ENCODE peak calls at places on chromosome 22, in four cellular contexts. One of them, this sample, is unnamed.

GRCh38 chr22:45262931-45263789 is 21.6 kb upstream of the UPK3A start:
- DNase-seq in Karpas-422: peak
- DNase-seq in right lobe of liver: no peak
- DNase-seq in ovary: no peak
- DNase-seq in this sample: no peak

GRCh38 chr22:36901411-36902142 is 11.9 kb upstream of the CSF2RB start:
- DNase-seq in Karpas-422: peak
- DNase-seq in right lobe of liver: no peak
- DNase-seq in ovary: no peak
- DNase-seq in this sample: no peak

GRCh38 chr22:40235418-40235817 is 57.7 kb downstream of the TNRC6B start:
- DNase-seq in Karpas-422: no peak
- DNase-seq in right lobe of liver: no peak
- DNase-seq in ovary: no peak
- DNase-seq in this sample: no peak

GRCh38 chr22:49590851-49591445 is 236.7 kb downstream of the BRD1 start:
- DNase-seq in Karpas-422: no peak
- DNase-seq in right lobe of liver: no peak
- DNase-seq in ovary: no peak
- DNase-seq in this sample: no peak

GRCh38 chr22:47043835-47044721 is 281.6 kb downstream of the TBC1D22A start:
- DNase-seq in Karpas-422: no peak
- DNase-seq in right lobe of liver: peak
- DNase-seq in ovary: no peak
- DNase-seq in this sample: peak

GRCh38 chr22:35930933-35931332 is 97.7 kb downstream of the RBFOX2 start:
- DNase-seq in Karpas-422: peak
- DNase-seq in right lobe of liver: no peak
- DNase-seq in ovary: no peak
- DNase-seq in this sample: no peak

GRCh38 chr22:29605236-29605850 is 1.9 kb downstream of the NF2 start:
- DNase-seq in Karpas-422: no peak
- DNase-seq in right lobe of liver: no peak
- DNase-seq in ovary: no peak
- DNase-seq in this sample: no peak

GRCh38 chr22:37559901-37560681 is at the start of gene CDC42EP1:
- DNase-seq in Karpas-422: no peak
- DNase-seq in right lobe of liver: peak
- DNase-seq in ovary: peak
- DNase-seq in this sample: peak

GRCh38 chr22:45101828-45102227 is 61.9 kb upstream of the NUP50 start:
- DNase-seq in Karpas-422: peak
- DNase-seq in right lobe of liver: peak
- DNase-seq in ovary: peak
- DNase-seq in this sample: no peak

GRCh38 chr22:40310081-40310770 is 36.1 kb upstream of the ADSL start:
- DNase-seq in Karpas-422: no peak
- DNase-seq in right lobe of liver: no peak
- DNase-seq in ovary: no peak
- DNase-seq in this sample: no peak

GRCh38 chr22:37287550-37287951 is 5.2 kb downstream of the CYTH4 start:
- DNase-seq in Karpas-422: no peak
- DNase-seq in right lobe of liver: no peak
- DNase-seq in ovary: no peak
- DNase-seq in this sample: no peak

GRCh38 chr22:44906999-44907644 is 102.7 kb downstream of the PHF21B start:
- DNase-seq in Karpas-422: no peak
- DNase-seq in right lobe of liver: peak
- DNase-seq in ovary: no peak
- DNase-seq in this sample: no peak

GRCh38 chr22:25908755-25909154 is 166.8 kb downstream of the MYO18B start:
- DNase-seq in Karpas-422: no peak
- DNase-seq in right lobe of liver: no peak
- DNase-seq in ovary: no peak
- DNase-seq in this sample: no peak

GRCh38 chr22:30129636-30130035 is 49.4 kb downstream of the HORMAD2 start:
- DNase-seq in Karpas-422: no peak
- DNase-seq in right lobe of liver: no peak
- DNase-seq in ovary: no peak
- DNase-seq in this sample: no peak

GRCh38 chr22:46622081-46622521 is 1.9 kb downstream of the GRAMD4 start:
- DNase-seq in Karpas-422: no peak
- DNase-seq in right lobe of liver: no peak
- DNase-seq in ovary: no peak
- DNase-seq in this sample: peak

GRCh38 chr22:36762687-36763260 is 13.1 kb downstream of the IFT27 start:
- DNase-seq in Karpas-422: peak
- DNase-seq in right lobe of liver: no peak
- DNase-seq in ovary: no peak
- DNase-seq in this sample: no peak

GRCh38 chr22:25482868-25483639 is 81.4 kb upstream of the GRK3 start:
- DNase-seq in Karpas-422: no peak
- DNase-seq in right lobe of liver: no peak
- DNase-seq in ovary: no peak
- DNase-seq in this sample: peak

GRCh38 chr22:49954354-49954753 is 6.2 kb upstream of the PIM3 start:
- DNase-seq in Karpas-422: no peak
- DNase-seq in right lobe of liver: peak
- DNase-seq in ovary: no peak
- DNase-seq in this sample: no peak

GRCh38 chr22:50612715-50613221 is 12.2 kb downstream of the MAPK8IP2 start:
- DNase-seq in Karpas-422: peak
- DNase-seq in right lobe of liver: no peak
- DNase-seq in ovary: no peak
- DNase-seq in this sample: no peak

GRCh38 chr22:29225422-29226090 is 19.9 kb downstream of the EMID1 start:
- DNase-seq in Karpas-422: no peak
- DNase-seq in right lobe of liver: peak
- DNase-seq in ovary: peak
- DNase-seq in this sample: no peak

GRCh38 chr22:49142281-49142680 is 685.4 kb downstream of the BRD1 start:
- DNase-seq in Karpas-422: no peak
- DNase-seq in right lobe of liver: no peak
- DNase-seq in ovary: no peak
- DNase-seq in this sample: no peak

GRCh38 chr22:46074771-46075551 is 75.4 kb upstream of the PPARA start:
- DNase-seq in Karpas-422: no peak
- DNase-seq in right lobe of liver: peak
- DNase-seq in ovary: no peak
- DNase-seq in this sample: no peak

GRCh38 chr22:45684169-45684568 is 12.5 kb downstream of the ATXN10 start:
- DNase-seq in Karpas-422: no peak
- DNase-seq in right lobe of liver: no peak
- DNase-seq in ovary: no peak
- DNase-seq in this sample: no peak

GRCh38 chr22:49826603-49827306 is 918 bp downstream of the BRD1 start:
- DNase-seq in Karpas-422: peak
- DNase-seq in right lobe of liver: peak
- DNase-seq in ovary: peak
- DNase-seq in this sample: peak

GRCh38 chr22:28674121-28674563 is 5.5 kb downstream of the TTC28 start:
- DNase-seq in Karpas-422: peak
- DNase-seq in right lobe of liver: no peak
- DNase-seq in ovary: no peak
- DNase-seq in this sample: no peak

GRCh38 chr22:49565516-49565855 is 262.2 kb downstream of the BRD1 start:
- DNase-seq in Karpas-422: no peak
- DNase-seq in right lobe of liver: no peak
- DNase-seq in ovary: no peak
- DNase-seq in this sample: no peak

GRCh38 chr22:23418159-23418788 is 161.8 kb downstream of the IGLL1 start:
- DNase-seq in Karpas-422: no peak
- DNase-seq in right lobe of liver: no peak
- DNase-seq in ovary: no peak
- DNase-seq in this sample: no peak

DNA sequence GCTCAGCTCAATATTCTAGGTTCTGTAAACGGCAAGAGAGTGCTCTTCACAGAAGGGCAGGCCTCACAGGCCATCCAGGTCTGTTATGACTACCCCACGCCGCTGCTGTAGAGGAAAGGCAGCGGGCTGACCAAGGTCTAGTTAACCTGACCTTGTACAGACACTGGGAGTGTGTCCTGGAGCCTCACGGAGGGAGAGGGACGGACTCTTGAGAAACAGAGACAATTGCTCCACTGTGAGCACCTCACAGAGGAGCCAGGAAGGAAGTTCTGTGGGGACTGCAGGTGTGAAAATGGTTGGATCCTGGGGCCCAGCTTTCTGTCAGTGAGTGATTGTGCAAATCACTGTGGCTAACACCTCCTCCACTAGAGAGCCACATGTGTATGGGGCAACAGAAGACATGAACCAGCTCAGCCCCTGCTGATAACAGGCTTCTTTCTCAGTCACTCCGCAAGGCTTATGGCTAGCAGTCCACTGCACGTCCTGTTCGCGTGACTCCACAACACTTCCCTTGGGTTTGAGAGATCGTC is 31.4 kb upstream of the YPEL1 start:
- DNase-seq in Karpas-422: no peak
- DNase-seq in right lobe of liver: no peak
- DNase-seq in ovary: no peak
- DNase-seq in this sample: no peak
- H3K27ac ChIP-seq in Karpas-422: no peak
- H3K27ac ChIP-seq in right lobe of liver: no peak
- H3K27ac ChIP-seq in ovary: no peak
- H3K27ac ChIP-seq in this sample: no peak

GRCh38 chr22:42814616-42815015 is 42.5 kb downstream of the ARFGAP3 start:
- DNase-seq in Karpas-422: no peak
- DNase-seq in right lobe of liver: no peak
- DNase-seq in ovary: no peak
- DNase-seq in this sample: no peak
- H3K27ac ChIP-seq in Karpas-422: peak
- H3K27ac ChIP-seq in right lobe of liver: no peak
- H3K27ac ChIP-seq in ovary: no peak
- H3K27ac ChIP-seq in this sample: no peak

GRCh38 chr22:41883400-41883799 is 31.5 kb downstream of the SHISA8 start:
- DNase-seq in Karpas-422: no peak
- DNase-seq in right lobe of liver: no peak
- DNase-seq in ovary: no peak
- DNase-seq in this sample: no peak
- H3K27ac ChIP-seq in Karpas-422: peak
- H3K27ac ChIP-seq in right lobe of liver: no peak
- H3K27ac ChIP-seq in ovary: no peak
- H3K27ac ChIP-seq in this sample: no peak

GRCh38 chr22:21660904-21661303 is 4.9 kb upstream of the PPIL2 start:
- DNase-seq in Karpas-422: no peak
- DNase-seq in right lobe of liver: no peak
- DNase-seq in ovary: no peak
- DNase-seq in this sample: no peak
- H3K27ac ChIP-seq in Karpas-422: no peak
- H3K27ac ChIP-seq in right lobe of liver: no peak
- H3K27ac ChIP-seq in ovary: no peak
- H3K27ac ChIP-seq in this sample: no peak

GRCh38 chr22:31276426-31277167 is 15.7 kb downstream of the PIK3IP1 start:
- DNase-seq in Karpas-422: no peak
- DNase-seq in right lobe of liver: no peak
- DNase-seq in ovary: no peak
- DNase-seq in this sample: no peak

GRCh38 chr22:31279821-31280496 is 12.3 kb downstream of the PIK3IP1 start:
- DNase-seq in Karpas-422: no peak
- DNase-seq in right lobe of liver: no peak
- DNase-seq in ovary: no peak
- DNase-seq in this sample: no peak

GRCh38 chr22:31277741-31278642 is 14.3 kb downstream of the PIK3IP1 start:
- DNase-seq in Karpas-422: no peak
- DNase-seq in right lobe of liver: no peak
- DNase-seq in ovary: no peak
- DNase-seq in this sample: no peak

GRCh38 chr22:31279327-31279669 is 13.0 kb downstream of the PIK3IP1 start:
- DNase-seq in Karpas-422: no peak
- DNase-seq in right lobe of liver: no peak
- DNase-seq in ovary: no peak
- DNase-seq in this sample: no peak

GRCh38 chr22:31278643-31279326 is 13.5 kb downstream of the PIK3IP1 start:
- DNase-seq in Karpas-422: no peak
- DNase-seq in right lobe of liver: peak
- DNase-seq in ovary: peak
- DNase-seq in this sample: no peak
- H3K27ac ChIP-seq in Karpas-422: no peak
- H3K27ac ChIP-seq in right lobe of liver: peak
- H3K27ac ChIP-seq in ovary: peak
- H3K27ac ChIP-seq in this sample: no peak

GRCh38 chr22:34781676-34782075 is 284.3 kb upstream of the ISX start:
- DNase-seq in Karpas-422: no peak
- DNase-seq in right lobe of liver: no peak
- DNase-seq in ovary: no peak
- DNase-seq in this sample: no peak
- H3K27ac ChIP-seq in Karpas-422: no peak
- H3K27ac ChIP-seq in right lobe of liver: no peak
- H3K27ac ChIP-seq in ovary: no peak
- H3K27ac ChIP-seq in this sample: no peak

GRCh38 chr22:38970548-38970947 is 11.6 kb upstream of the APOBEC3B start:
- DNase-seq in Karpas-422: no peak
- DNase-seq in right lobe of liver: peak
- DNase-seq in ovary: no peak
- DNase-seq in this sample: no peak
- H3K27ac ChIP-seq in Karpas-422: no peak
- H3K27ac ChIP-seq in right lobe of liver: no peak
- H3K27ac ChIP-seq in ovary: no peak
- H3K27ac ChIP-seq in this sample: no peak

GRCh38 chr22:17213976-17214375 is 5.3 kb downstream of the ADA2 start:
- DNase-seq in Karpas-422: peak
- DNase-seq in right lobe of liver: peak
- DNase-seq in ovary: no peak
- DNase-seq in this sample: no peak
- H3K27ac ChIP-seq in Karpas-422: no peak
- H3K27ac ChIP-seq in right lobe of liver: no peak
- H3K27ac ChIP-seq in ovary: no peak
- H3K27ac ChIP-seq in this sample: no peak

This sample was measured in caudate nucleus.